ENCODE peak calls at places on chromosomes 4 and X, in four cellular contexts. T is K562, D is HepG2, F is GM12878. M is an unnamed sample.

GRCh38 chrX:30888526-30889146 is 418 bp downstream of the TAB3 start:
- DNase-seq in T (peak), D (no peak), F (no peak), M (peak)

GRCh38 chr4:153541426-153542096 is 75.4 kb downstream of the TMEM131L start:
- DNase-seq in T (no peak), D (no peak), F (no peak), M (no peak)

GRCh38 chr4:146142768-146143167 is 32.8 kb upstream of the LSM6 start:
- DNase-seq in T (no peak), D (no peak), F (no peak), M (no peak)

GRCh38 chr4:65508169-65508568 is 162.1 kb downstream of the EPHA5 start:
- DNase-seq in T (no peak), D (no peak), F (no peak), M (no peak)

GRCh38 chr4:8580321-8581093 is at the start of gene GPR78:
- DNase-seq in T (peak), D (no peak), F (no peak), M (peak)

GRCh38 chr4:75881476-75881875 is 20.8 kb downstream of the PPEF2 start:
- DNase-seq in T (no peak), D (no peak), F (no peak), M (no peak)

GRCh38 chr4:99811850-99812249 is 4.8 kb upstream of the DAPP1 start:
- DNase-seq in T (peak), D (peak), F (no peak), M (no peak)

GRCh38 chr4:72568959-72569718 is at the start of gene ADAMTS3:
- DNase-seq in T (peak), D (no peak), F (no peak), M (peak)

GRCh38 chr4:53651142-53651720 is 59.9 kb upstream of the LNX1 start:
- DNase-seq in T (no peak), D (no peak), F (no peak), M (no peak)

GRCh38 chr4:23631255-23631950 is 258.4 kb downstream of the PPARGC1A start:
- DNase-seq in T (no peak), D (no peak), F (no peak), M (no peak)

GRCh38 chrX:118231464-118231863 is 114.4 kb upstream of the WDR44 start:
- DNase-seq in T (no peak), D (no peak), F (no peak), M (no peak)

GRCh38 chr4:186606593-186606992 is 51.2 kb upstream of the MTNR1A start:
- DNase-seq in T (peak), D (no peak), F (no peak), M (no peak)

GRCh38 chrX:71637848-71638247 is 19.5 kb upstream of the CXCR3 start:
- DNase-seq in T (peak), D (no peak), F (no peak), M (no peak)

GRCh38 chr4:76339364-76339763 is 32.8 kb downstream of the STBD1 start:
- DNase-seq in T (no peak), D (peak), F (no peak), M (no peak)

GRCh38 chr4:123990310-123990709 is 593.7 kb downstream of the SPRY1 start:
- DNase-seq in T (no peak), D (peak), F (no peak), M (no peak)

GRCh38 chrX:140815868-140816267 is 106.3 kb downstream of the LINC00632 start:
- DNase-seq in T (no peak), D (no peak), F (no peak), M (no peak)
- TF ChIP-seq USF2 in T (no peak), D (no peak), F (no peak), M (no peak)

DNA sequence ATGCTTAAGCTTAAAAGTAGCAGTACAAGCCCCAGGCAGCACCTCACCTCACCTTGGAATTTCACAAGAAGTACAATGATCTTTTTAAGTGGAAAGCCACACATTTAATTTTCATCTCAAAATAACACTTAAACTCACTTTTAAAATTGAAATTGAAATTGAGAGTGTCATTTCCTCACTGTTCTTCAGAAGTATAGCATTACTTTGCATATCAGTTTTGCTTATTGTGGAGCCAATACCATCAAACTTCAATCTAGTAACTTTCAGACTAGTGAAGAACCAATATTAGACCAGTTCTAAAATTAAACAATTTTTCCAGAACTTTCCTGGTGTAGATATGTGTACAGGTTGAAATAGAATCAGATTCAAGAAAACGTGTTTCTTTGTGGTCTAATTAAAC is 242.4 kb downstream of the NDST4 start:
- DNase-seq in T (no peak), D (no peak), F (no peak), M (no peak)
- TF ChIP-seq CBFB in T (no peak), D (no peak), F (no peak), M (no peak)

DNA sequence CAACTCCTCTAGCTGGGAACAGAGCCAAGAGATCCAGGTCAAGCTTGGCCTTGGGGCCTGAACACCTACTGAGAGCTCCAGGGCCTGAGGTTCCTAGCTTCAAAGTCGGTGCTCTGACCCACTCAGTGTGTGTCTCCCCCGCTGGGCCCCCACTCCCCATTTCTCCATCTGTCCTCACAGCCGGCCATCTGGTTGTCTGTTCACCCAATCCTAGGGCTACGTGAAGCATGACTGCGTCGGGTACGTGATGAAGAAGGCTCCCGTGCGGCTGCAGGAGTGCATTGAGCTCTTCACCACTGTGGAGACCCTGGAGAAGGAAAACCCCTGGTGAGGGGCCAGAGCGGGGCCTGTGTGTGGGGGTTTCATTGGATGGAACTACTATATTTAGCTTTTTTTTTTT is 12.3 kb downstream of the USP11 start:
- DNase-seq in T (no peak), D (no peak), F (no peak), M (no peak)
- TF ChIP-seq CREB1 in T (no peak), D (no peak), F (no peak), M (no peak)

GRCh38 chrX:148732743-148733142 is 232.3 kb downstream of the AFF2 start:
- DNase-seq in T (no peak), D (no peak), F (no peak), M (no peak)
- TF ChIP-seq USF2 in T (no peak), D (no peak), F (no peak), M (no peak)

GRCh38 chr4:37741564-37741963 is 55.4 kb upstream of the RELL1 start:
- DNase-seq in T (no peak), D (peak), F (no peak), M (no peak)

GRCh38 chr4:37734989-37735388 is 48.8 kb upstream of the RELL1 start:
- DNase-seq in T (no peak), D (no peak), F (no peak), M (no peak)

GRCh38 chr4:37735578-37735977 is 49.4 kb upstream of the RELL1 start:
- DNase-seq in T (no peak), D (no peak), F (no peak), M (no peak)

GRCh38 chr4:37733230-37733904 is 47.2 kb upstream of the RELL1 start:
- DNase-seq in T (no peak), D (peak), F (no peak), M (no peak)

GRCh38 chr4:37737456-37737855 is 51.3 kb upstream of the RELL1 start:
- DNase-seq in T (no peak), D (no peak), F (no peak), M (no peak)
- TF ChIP-seq CBFB in T (no peak), D (no peak), F (no peak), M (no peak)

GRCh38 chrX:1035206-1035605 is 177.2 kb downstream of the CRLF2 start:
- DNase-seq in T (no peak), D (no peak), F (no peak), M (no peak)
- TF ChIP-seq CREB1 in T (no peak), D (no peak), F (no peak), M (no peak)

DNA sequence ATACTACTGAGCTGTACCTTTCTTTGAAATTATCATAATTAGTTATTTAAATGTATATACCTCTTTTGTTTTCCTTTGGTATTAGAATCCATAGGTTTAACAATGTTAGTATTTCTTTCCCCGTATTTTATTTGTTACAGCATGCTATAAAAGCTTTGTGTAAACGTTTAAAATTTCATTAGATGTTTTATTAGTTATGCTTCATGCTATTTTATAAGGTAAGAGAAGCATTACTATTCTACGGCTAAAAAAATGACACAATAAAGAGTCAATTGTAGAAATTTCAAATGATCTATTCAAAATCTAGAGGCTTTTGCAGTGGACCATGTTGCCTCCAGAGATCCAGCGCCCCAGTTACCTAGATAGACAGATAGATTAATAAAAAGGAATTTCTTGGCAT is 1203.3 kb upstream of the IGFBP7 start:
- DNase-seq in T (no peak), D (no peak), F (no peak), M (no peak)
- TF ChIP-seq USF2 in T (no peak), D (no peak), F (no peak), M (no peak)

DNA sequence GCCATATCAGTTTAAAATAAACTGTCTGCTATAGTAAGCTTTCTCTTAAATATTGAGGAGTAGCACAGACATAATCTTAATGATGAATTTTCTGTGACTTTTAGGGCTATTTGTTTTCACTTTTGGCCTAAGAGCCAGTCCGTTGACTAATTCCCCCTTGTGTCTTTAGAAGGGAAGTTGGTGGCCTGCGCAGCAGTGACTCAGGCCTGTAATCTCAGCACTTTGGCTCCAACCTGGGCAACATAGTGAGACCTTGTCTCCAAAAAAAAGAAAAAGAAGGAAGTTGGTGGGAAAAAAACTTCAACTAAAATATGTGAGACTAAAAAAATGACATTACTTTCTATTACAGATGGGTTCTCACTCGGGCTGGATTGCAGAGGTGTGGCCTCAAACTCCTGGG is 3.4 kb downstream of the NCAPG start:
- DNase-seq in T (peak), D (no peak), F (no peak), M (no peak)
- TF ChIP-seq CBFB in T (no peak), D (no peak), F (no peak), M (no peak)

GRCh38 chr4:43619219-43619618 is 726.7 kb downstream of the GRXCR1 start:
- DNase-seq in T (no peak), D (no peak), F (no peak), M (no peak)
- TF ChIP-seq CREB1 in T (no peak), D (no peak), F (no peak), M (no peak)